ENCODE peak calls at places on chromosomes 6 and 20, in four cellular contexts. X is neuronal stem cell, Q is H1, A is IMR-90. S is an unnamed sample.

GRCh38 chr6:79494841-79495240 is 42.4 kb downstream of the LCA5 start:
- DNase-seq in X (no peak), Q (peak; percentile 70), A (no peak), S (no peak)

GRCh38 chr20:48897298-48898044 is 24.0 kb upstream of the ARFGEF2 start:
- DNase-seq in X (no peak), Q (no peak), A (peak; percentile 92), S (peak; percentile 86)

GRCh38 chr6:125858427-125859320 is 67.9 kb downstream of the NCOA7 start:
- DNase-seq in A (peak; percentile 80), X (peak; percentile 62), Q (peak; percentile 68), S (peak; percentile 83)

GRCh38 chr6:108380876-108381275 is 86.0 kb downstream of the AFG1L start:
- DNase-seq in Q (no peak), A (no peak), X (no peak), S (no peak)

GRCh38 chr6:129575378-129576118 is 134.4 kb downstream of the ARHGAP18 start:
- DNase-seq in Q (no peak), X (peak; percentile 17), A (peak; percentile 72), S (peak; percentile 70)

GRCh38 chr20:9498322-9498721 is 16.1 kb upstream of the LAMP5 start:
- DNase-seq in Q (no peak), A (peak; percentile 44), X (no peak), S (no peak)

GRCh38 chr6:86706449-86706848 is 230.9 kb upstream of the HTR1E start:
- DNase-seq in Q (peak; percentile 71), A (no peak), X (no peak), S (no peak)

GRCh38 chr6:5967594-5967993 is 39.1 kb downstream of the NRN1 start:
- DNase-seq in A (no peak), X (no peak), Q (no peak), S (no peak)

GRCh38 chr6:41724638-41725501 is 10.5 kb downstream of the TFEB start:
- DNase-seq in Q (no peak), X (no peak), A (no peak), S (no peak)

GRCh38 chr6:159169193-159169555 is at the start of gene FNDC1:
- DNase-seq in A (no peak), X (peak; percentile 66), Q (peak; percentile 88), S (peak; percentile 6)
- H2AFZ ChIP-seq in A (peak within 1 kb of the TSS; percentile 76), X (peak within 1 kb of the TSS; percentile 71), Q (peak within 1 kb of the TSS; percentile 87), S (no peak within 1 kb of the TSS)

GRCh38 chr6:106084973-106085686 is 1.0 kb upstream of the PRDM1 start:
- DNase-seq in A (peak; percentile 68), X (no peak), Q (no peak), S (peak; percentile 80)
- H3K4me3 ChIP-seq in A (peak overlapping the region; percentile 85), X (no peak overlapping the region), Q (peak overlapping the region; percentile 68), S (peak overlapping the region; percentile 85)

DNA sequence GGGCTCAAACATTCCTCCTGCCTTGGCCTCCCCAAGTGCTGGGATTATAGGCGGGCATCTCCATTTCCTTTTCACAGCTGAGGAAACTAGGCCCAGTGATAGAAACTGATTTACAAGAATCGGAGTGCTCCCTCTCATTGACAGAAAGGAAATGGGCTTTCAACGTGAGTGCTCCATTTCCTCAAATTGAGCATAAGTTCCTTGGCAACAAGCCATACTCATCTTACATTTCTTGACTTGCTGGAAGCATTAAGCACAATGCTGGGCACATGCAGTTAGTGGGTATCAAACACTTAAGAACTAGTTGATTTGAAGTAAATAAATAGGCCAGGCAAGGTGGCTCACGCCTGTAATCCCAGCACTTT is 54.7 kb downstream of the FGD2 start:
- DNase-seq in A (no peak), X (no peak), Q (no peak), S (no peak)
- H2BK15ac ChIP-seq in A (peak overlapping the region; percentile 63), X (peak overlapping the region; percentile 17), Q (peak overlapping the region; percentile 1), S (peak overlapping the region; percentile 91)

DNA sequence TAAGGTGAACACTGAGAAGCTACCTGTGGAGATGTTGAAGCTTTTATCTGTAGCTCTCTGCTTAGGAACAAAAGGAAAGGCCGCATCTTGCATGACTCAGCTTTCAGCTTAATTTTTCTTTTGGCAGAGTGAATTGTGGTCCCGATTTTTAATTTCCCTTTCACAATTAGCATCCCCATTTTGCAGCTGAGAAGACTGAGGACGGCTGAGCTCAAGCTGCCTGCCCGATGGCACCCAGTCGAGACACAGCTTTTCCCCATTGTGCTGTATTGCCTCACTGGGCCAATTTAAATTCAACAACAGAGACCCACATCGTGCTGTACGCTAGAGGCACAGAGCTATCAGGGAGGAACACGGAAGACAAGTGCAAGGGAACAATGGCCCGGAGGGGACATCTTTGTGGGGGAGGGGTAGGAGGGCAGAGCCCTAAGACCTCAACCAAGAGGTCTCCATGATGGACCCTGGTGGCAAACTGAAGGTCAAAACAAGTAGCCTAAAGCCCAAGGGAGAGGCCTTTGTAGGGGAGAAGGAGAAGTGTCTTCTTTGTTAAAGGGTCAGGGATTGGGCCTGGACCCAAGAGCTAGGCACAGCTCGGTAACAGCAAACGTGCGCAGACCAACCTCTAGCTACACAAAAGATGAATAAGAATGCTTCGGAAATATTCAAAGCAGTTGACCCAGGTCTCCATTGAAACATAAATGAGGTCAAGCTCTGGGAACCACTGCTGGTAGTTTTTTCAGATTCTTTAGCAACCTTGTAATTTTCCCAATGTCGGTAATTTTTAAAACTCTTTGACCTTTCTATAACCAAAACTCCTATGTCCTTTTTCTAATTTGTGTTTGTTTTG is 13.3 kb upstream of the QKI start:
- DNase-seq in Q (peak; percentile 35), X (no peak), A (no peak), S (no peak)
- H2AFZ ChIP-seq in Q (no peak overlapping the region), X (no peak overlapping the region), A (no peak overlapping the region), S (no peak overlapping the region)

GRCh38 chr6:153092082-153093013 is 38.7 kb downstream of the RGS17 start:
- DNase-seq in A (peak; percentile 95), X (no peak), Q (no peak), S (peak; percentile 96)

GRCh38 chr6:153101461-153101860 is 29.6 kb downstream of the RGS17 start:
- DNase-seq in A (no peak), Q (no peak), X (no peak), S (no peak)

GRCh38 chr6:153099636-153100035 is 31.4 kb downstream of the RGS17 start:
- DNase-seq in Q (no peak), X (no peak), A (no peak), S (no peak)

GRCh38 chr6:153096031-153096430 is 35.1 kb downstream of the RGS17 start:
- DNase-seq in X (no peak), Q (no peak), A (no peak), S (peak; percentile 66)

DNA sequence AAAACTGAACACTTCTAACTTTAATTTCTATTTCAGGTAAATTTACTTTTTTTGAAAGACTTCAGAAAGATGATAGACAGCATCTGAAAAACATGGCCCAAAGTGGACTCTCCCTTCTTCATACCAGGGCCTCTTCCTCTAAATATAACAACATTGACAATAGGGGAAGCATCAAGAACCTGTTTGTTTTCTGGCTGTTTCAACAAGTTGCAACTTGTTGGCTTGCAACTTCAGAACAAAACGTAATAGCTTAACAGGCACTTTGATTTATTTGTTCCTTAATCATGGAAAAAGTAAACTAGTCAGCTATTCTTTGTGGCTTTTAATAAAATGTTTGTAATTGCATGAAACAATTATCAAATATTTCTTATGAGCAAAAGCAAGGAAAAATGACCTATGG is 34.3 kb downstream of the RGS17 start:
- DNase-seq in A (no peak), X (no peak), Q (no peak), S (no peak)
- H3K4me3 ChIP-seq in A (no peak overlapping the region), X (no peak overlapping the region), Q (no peak overlapping the region), S (no peak overlapping the region)

GRCh38 chr20:19993937-19994667 is 23.1 kb upstream of the NAA20 start:
- DNase-seq in A (peak; percentile 76), X (no peak), Q (no peak), S (peak; percentile 84)

GRCh38 chr20:19991826-19992225 is 25.3 kb upstream of the NAA20 start:
- DNase-seq in A (peak; percentile 58), Q (no peak), X (no peak), S (peak; percentile 62)

GRCh38 chr20:19992996-19993908 is 23.9 kb upstream of the NAA20 start:
- DNase-seq in Q (no peak), X (no peak), A (peak; percentile 91), S (peak; percentile 90)

GRCh38 chr20:19996970-19997369 is 20.2 kb upstream of the NAA20 start:
- DNase-seq in Q (no peak), X (no peak), A (no peak), S (no peak)

GRCh38 chr20:19995220-19995863 is 21.8 kb upstream of the NAA20 start:
- DNase-seq in X (no peak), Q (no peak), A (peak; percentile 64), S (peak; percentile 61)
- H2BK15ac ChIP-seq in X (no peak overlapping the region), Q (no peak overlapping the region), A (no peak overlapping the region), S (no peak overlapping the region)

GRCh38 chr20:25043499-25044260 is 14.3 kb downstream of the ACSS1 start:
- DNase-seq in X (no peak), A (no peak), Q (no peak), S (no peak)
- H2AFZ ChIP-seq in X (no peak overlapping the region), A (no peak overlapping the region), Q (no peak overlapping the region), S (no peak overlapping the region)

GRCh38 chr6:1613631-1614447 is 4.1 kb downstream of the FOXC1 start:
- DNase-seq in A (peak; percentile 47), X (no peak), Q (peak; percentile 81), S (no peak)

GRCh38 chr6:1616556-1617463 is 7.1 kb downstream of the FOXC1 start:
- DNase-seq in X (no peak), Q (no peak), A (no peak), S (no peak)

GRCh38 chr6:1615651-1616420 is 6.1 kb downstream of the FOXC1 start:
- DNase-seq in A (no peak), Q (no peak), X (no peak), S (no peak)

GRCh38 chr6:1614448-1614766 is 4.7 kb downstream of the FOXC1 start:
- DNase-seq in A (no peak), X (no peak), Q (no peak), S (no peak)

GRCh38 chr6:1614767-1615650 is 5.3 kb downstream of the FOXC1 start:
- DNase-seq in Q (no peak), A (no peak), X (no peak), S (no peak)
- H3K4me3 ChIP-seq in Q (peak overlapping the region; percentile 52), A (peak overlapping the region; percentile 10), X (peak overlapping the region; percentile 18), S (peak overlapping the region; percentile 62)

DNA sequence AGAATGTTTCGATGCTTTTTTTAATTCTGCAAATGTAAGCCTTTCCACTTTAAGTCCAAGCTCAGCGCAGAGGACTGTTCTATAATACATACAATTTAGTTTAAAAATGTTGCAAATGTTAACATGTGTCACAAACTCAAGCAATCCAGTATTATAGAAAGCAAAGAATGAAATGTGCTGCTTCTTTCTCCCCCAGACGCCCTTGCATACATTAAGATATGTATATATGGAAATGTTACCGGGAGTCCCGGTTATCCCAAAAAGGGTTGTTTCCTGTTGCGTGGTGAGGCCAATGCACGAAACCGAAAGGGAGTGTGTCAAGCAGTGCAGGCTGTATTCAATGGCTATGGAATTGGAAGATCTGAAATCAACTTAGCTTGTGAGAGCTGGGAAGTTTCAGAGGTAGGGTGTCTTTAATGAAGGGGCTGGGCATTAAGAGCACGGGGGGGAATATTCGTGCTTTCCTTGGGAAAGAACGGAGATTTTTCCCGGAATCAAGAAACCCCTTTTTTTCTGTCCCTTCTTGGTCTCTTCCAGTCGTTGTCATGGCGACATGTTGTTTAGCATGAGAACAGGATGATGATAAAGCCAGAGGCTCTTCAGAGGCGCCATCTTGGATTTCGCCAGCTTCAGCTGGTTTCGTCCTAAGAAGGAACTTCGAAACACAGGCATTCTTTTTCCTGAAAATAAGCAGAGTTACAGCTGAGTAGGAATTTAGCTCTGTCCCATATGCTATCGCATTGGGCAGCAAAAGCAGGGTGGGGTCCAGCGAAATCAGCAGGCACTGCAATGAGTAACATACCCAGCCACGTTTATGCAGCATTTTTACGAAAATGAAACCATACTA is 10.1 kb upstream of the NQO2 start:
- DNase-seq in Q (peak; percentile 75), X (peak; percentile 96), A (peak; percentile 95), S (peak; percentile 99)
- H2BK15ac ChIP-seq in Q (peak overlapping the region; percentile 67), X (peak overlapping the region; percentile 30), A (peak overlapping the region; percentile 93), S (no peak overlapping the region)

S was measured in mesenchymal stem cell.